ENCODE peak calls at places on chromosome X, in seven cellular contexts. One of them, this sample, is unnamed.

GRCh38 chrX:21181232-21181853 is 192.9 kb upstream of the CNKSR2 start:
- DNase-seq in HEK293T: no peak
- DNase-seq in foreskin fibroblast: no peak
- DNase-seq in AG04450: no peak
- DNase-seq in cardiac muscle cell: no peak
- DNase-seq in hippocampal formation: no peak
- DNase-seq in M059J: no peak
- DNase-seq in this sample: no peak

GRCh38 chrX:133685806-133686205 is 270.5 kb upstream of the GPC4 start:
- DNase-seq in foreskin fibroblast: peak
- DNase-seq in hippocampal formation: no peak
- DNase-seq in M059J: no peak
- DNase-seq in AG04450: no peak
- DNase-seq in HEK293T: no peak
- DNase-seq in cardiac muscle cell: no peak
- DNase-seq in this sample: no peak

GRCh38 chrX:31435592-31435991 is 363.8 kb upstream of the FTHL17 start:
- DNase-seq in M059J: no peak
- DNase-seq in HEK293T: peak
- DNase-seq in cardiac muscle cell: peak
- DNase-seq in hippocampal formation: peak
- DNase-seq in foreskin fibroblast: peak
- DNase-seq in AG04450: no peak
- DNase-seq in this sample: no peak

GRCh38 chrX:49163555-49164419 is 1.2 kb downstream of the MAGIX start:
- DNase-seq in hippocampal formation: peak
- DNase-seq in cardiac muscle cell: peak
- DNase-seq in HEK293T: peak
- DNase-seq in AG04450: no peak
- DNase-seq in foreskin fibroblast: peak
- DNase-seq in M059J: peak
- DNase-seq in this sample: no peak

GRCh38 chrX:16931855-16932254 is 14.6 kb upstream of the REPS2 start:
- DNase-seq in HEK293T: no peak
- DNase-seq in AG04450: no peak
- DNase-seq in cardiac muscle cell: no peak
- DNase-seq in M059J: no peak
- DNase-seq in foreskin fibroblast: no peak
- DNase-seq in hippocampal formation: no peak
- DNase-seq in this sample: no peak

GRCh38 chrX:77793950-77794349 is 7.9 kb upstream of the ATRX start:
- DNase-seq in M059J: no peak
- DNase-seq in HEK293T: no peak
- DNase-seq in foreskin fibroblast: no peak
- DNase-seq in hippocampal formation: no peak
- DNase-seq in cardiac muscle cell: no peak
- DNase-seq in AG04450: no peak
- DNase-seq in this sample: no peak

GRCh38 chrX:29941292-29941691 is 274.1 kb upstream of the MAGEB2 start:
- DNase-seq in M059J: peak
- DNase-seq in foreskin fibroblast: no peak
- DNase-seq in hippocampal formation: no peak
- DNase-seq in AG04450: no peak
- DNase-seq in HEK293T: no peak
- DNase-seq in cardiac muscle cell: peak
- DNase-seq in this sample: no peak

GRCh38 chrX:121298499-121298898 is 251.1 kb downstream of the GLUD2 start:
- DNase-seq in foreskin fibroblast: no peak
- DNase-seq in AG04450: no peak
- DNase-seq in M059J: no peak
- DNase-seq in HEK293T: no peak
- DNase-seq in cardiac muscle cell: no peak
- DNase-seq in hippocampal formation: no peak
- DNase-seq in this sample: no peak

GRCh38 chrX:5870238-5870637 is 358.4 kb downstream of the NLGN4X start:
- DNase-seq in cardiac muscle cell: no peak
- DNase-seq in foreskin fibroblast: no peak
- DNase-seq in AG04450: no peak
- DNase-seq in hippocampal formation: no peak
- DNase-seq in HEK293T: no peak
- DNase-seq in M059J: no peak
- DNase-seq in this sample: no peak

GRCh38 chrX:130024127-130024526 is 41.7 kb downstream of the BCORL1 start:
- DNase-seq in HEK293T: peak
- DNase-seq in cardiac muscle cell: peak
- DNase-seq in hippocampal formation: peak
- DNase-seq in M059J: peak
- DNase-seq in AG04450: no peak
- DNase-seq in foreskin fibroblast: peak
- DNase-seq in this sample: no peak

This sample was measured in vagina.